ENCODE peak calls at places on chromosomes 3 and 15, in six cellular contexts. Z, W, X, F, Q and O are unnamed samples.

GRCh38 chr15:55357774-55358173 is 38.8 kb downstream of the PIGB start:
- DNase-seq in X (no peak), Q (no peak), F (no peak), Z (peak; percentile 78), W (no peak), O (no peak)

GRCh38 chr3:143134446-143134845 is 14.9 kb downstream of the CHST2 start:
- DNase-seq in W (peak; percentile 18), Q (no peak), X (no peak), Z (no peak), F (no peak), O (no peak)

GRCh38 chr3:128438488-128439072 is 28.1 kb downstream of the DNAJB8 start:
- DNase-seq in Z (no peak), Q (no peak), W (no peak), F (no peak), X (no peak), O (no peak)

GRCh38 chr15:89034305-89034704 is 54.0 kb upstream of the ABHD2 start:
- DNase-seq in F (no peak), X (no peak), Q (no peak), W (no peak), Z (peak; percentile 78), O (no peak)

GRCh38 chr3:120052225-120052624 is 42.0 kb downstream of the GSK3B start:
- DNase-seq in F (no peak), W (no peak), X (no peak), Z (no peak), Q (no peak), O (no peak)

GRCh38 chr3:20023663-20024417 is 11.8 kb upstream of the PP2D1 start:
- DNase-seq in F (no peak), X (no peak), Z (no peak), Q (no peak), W (no peak), O (no peak)

GRCh38 chr15:83651541-83651940 is 2.4 kb upstream of the ADAMTSL3 start:
- DNase-seq in X (no peak), Z (no peak), Q (no peak), W (no peak), F (peak; percentile 14), O (no peak)

GRCh38 chr15:51377038-51377761 is 35.7 kb downstream of the GLDN start:
- DNase-seq in Q (no peak), F (no peak), X (peak; percentile 79), Z (peak; percentile 89), W (no peak), O (no peak)

GRCh38 chr15:69059170-69059943 is 44.9 kb downstream of the NOX5 start:
- DNase-seq in X (peak; percentile 97), F (peak; percentile 96), W (peak; percentile 90), Q (peak; percentile 78), Z (peak; percentile 87), O (peak; percentile 75)

GRCh38 chr3:18124501-18124900 is 300.6 kb downstream of the SATB1 start:
- DNase-seq in W (no peak), F (no peak), X (no peak), Z (peak; percentile 83), Q (no peak), O (no peak)

GRCh38 chr3:40097507-40098117 is 211.9 kb upstream of the EIF1B start:
- DNase-seq in W (no peak), F (peak; percentile 55), Q (no peak), Z (no peak), X (no peak), O (no peak)

GRCh38 chr3:129625071-129625874 is 18.8 kb upstream of the PLXND1 start:
- DNase-seq in F (no peak), W (peak; percentile 22), X (peak; percentile 84), Z (no peak), Q (no peak), O (no peak)

GRCh38 chr3:72193768-72194463 is 409.0 kb upstream of the PROK2 start:
- DNase-seq in Q (no peak), F (no peak), W (no peak), X (no peak), Z (peak; percentile 83), O (no peak)

GRCh38 chr3:71225285-71225684 is 358.2 kb downstream of the FOXP1 start:
- DNase-seq in X (no peak), F (no peak), Z (no peak), W (no peak), Q (no peak), O (no peak)

GRCh38 chr3:12501360-12502020 is 17.2 kb downstream of the TSEN2 start:
- DNase-seq in W (peak; percentile 30), F (no peak), X (no peak), Q (no peak), Z (peak; percentile 92), O (no peak)

GRCh38 chr3:127763337-127763736 is 59.0 kb downstream of the MGLL start:
- DNase-seq in F (no peak), Q (no peak), Z (no peak), W (no peak), X (no peak), O (no peak)

GRCh38 chr3:151976211-151977050 is 103.0 kb downstream of the SUCNR1 start:
- DNase-seq in X (no peak), Q (no peak), Z (peak; percentile 98), W (no peak), F (no peak), O (no peak)

GRCh38 chr3:94269763-94270162 is 206.9 kb downstream of the NSUN3 start:
- DNase-seq in X (no peak), W (no peak), Z (no peak), F (no peak), Q (no peak), O (no peak)

GRCh38 chr3:153614563-153614962 is 452.5 kb downstream of the RAP2B start:
- DNase-seq in Z (peak; percentile 92), Q (no peak), W (no peak), F (no peak), X (no peak), O (no peak)

GRCh38 chr3:177934001-177934891 is 602.0 kb upstream of the KCNMB2 start:
- DNase-seq in X (peak; percentile 89), Z (peak; percentile 71), F (no peak), Q (no peak), W (no peak), O (no peak)

GRCh38 chr3:186784820-186785516 is 1.6 kb downstream of the EIF4A2 start:
- DNase-seq in Q (no peak), X (no peak), W (no peak), Z (no peak), F (no peak), O (no peak)

GRCh38 chr3:10444511-10444910 is 60.9 kb downstream of the ATP2B2 start:
- DNase-seq in Z (no peak), Q (no peak), X (no peak), W (no peak), F (no peak), O (no peak)

GRCh38 chr15:67385971-67386370 is 131.4 kb downstream of the IQCH start:
- DNase-seq in X (no peak), Z (no peak), Q (no peak), W (no peak), F (no peak), O (no peak)
- TF ChIP-seq CTCF in X (no peak), Z (peak; percentile 10), Q (no peak), W (no peak), F (no peak), O (no peak)

DNA sequence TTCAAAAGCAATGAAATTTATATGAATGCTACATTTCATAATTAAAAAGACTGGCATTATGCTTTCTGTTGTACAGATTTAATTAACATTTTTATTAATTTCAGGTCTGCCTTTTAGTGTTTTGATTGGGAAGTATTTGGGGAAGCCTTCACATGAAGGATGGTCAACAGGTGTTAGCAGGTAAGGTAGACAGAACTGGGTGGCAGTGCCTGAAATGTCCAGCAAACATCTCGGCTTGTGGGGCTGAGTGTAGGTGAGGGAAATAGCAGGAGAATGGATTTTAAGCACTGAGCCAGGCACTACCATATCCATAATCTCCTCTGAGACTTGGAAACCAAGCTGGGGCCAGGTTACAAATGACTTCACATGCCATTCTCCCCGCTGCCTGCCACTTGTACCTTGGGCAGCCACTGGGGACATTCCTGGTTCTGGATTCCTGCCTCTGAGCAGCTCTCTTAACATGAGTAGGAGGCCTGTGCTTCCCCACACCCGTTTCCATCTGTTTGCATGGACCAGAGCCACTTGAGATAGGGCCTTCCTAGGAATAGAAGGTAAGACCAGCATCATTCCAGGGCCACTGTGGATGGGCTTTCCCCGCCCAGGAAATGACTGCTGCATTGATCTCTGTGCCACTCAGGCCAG is 125.9 kb upstream of the HES1 start:
- DNase-seq in Z (no peak), X (no peak), Q (no peak), F (no peak), W (no peak), O (no peak)
- TF ChIP-seq CTCF in Z (no peak), X (no peak), Q (no peak), F (no peak), W (no peak), O (peak; percentile 4)

GRCh38 chr3:189868061-189868460 is 236.9 kb downstream of the TP63 start:
- DNase-seq in Z (no peak), Q (no peak), F (no peak), W (no peak), X (no peak), O (no peak)

GRCh38 chr3:189871384-189871783 is 240.2 kb downstream of the TP63 start:
- DNase-seq in Q (no peak), Z (no peak), F (no peak), W (no peak), X (no peak), O (no peak)
- TF ChIP-seq CTCF in Q (no peak), Z (no peak), F (no peak), W (no peak), X (no peak), O (no peak)

GRCh38 chr3:148716657-148717056 is 19.0 kb downstream of the AGTR1 start:
- DNase-seq in Z (no peak), W (no peak), Q (no peak), X (no peak), F (no peak), O (no peak)

GRCh38 chr3:148723591-148723990 is 25.9 kb downstream of the AGTR1 start:
- DNase-seq in W (no peak), X (no peak), Q (no peak), F (no peak), Z (peak; percentile 89), O (no peak)

GRCh38 chr3:148717918-148718317 is 20.2 kb downstream of the AGTR1 start:
- DNase-seq in Z (no peak), X (no peak), Q (no peak), F (no peak), W (no peak), O (no peak)

GRCh38 chr3:148720873-148721272 is 23.2 kb downstream of the AGTR1 start:
- DNase-seq in Z (no peak), X (no peak), F (no peak), Q (no peak), W (no peak), O (no peak)

DNA sequence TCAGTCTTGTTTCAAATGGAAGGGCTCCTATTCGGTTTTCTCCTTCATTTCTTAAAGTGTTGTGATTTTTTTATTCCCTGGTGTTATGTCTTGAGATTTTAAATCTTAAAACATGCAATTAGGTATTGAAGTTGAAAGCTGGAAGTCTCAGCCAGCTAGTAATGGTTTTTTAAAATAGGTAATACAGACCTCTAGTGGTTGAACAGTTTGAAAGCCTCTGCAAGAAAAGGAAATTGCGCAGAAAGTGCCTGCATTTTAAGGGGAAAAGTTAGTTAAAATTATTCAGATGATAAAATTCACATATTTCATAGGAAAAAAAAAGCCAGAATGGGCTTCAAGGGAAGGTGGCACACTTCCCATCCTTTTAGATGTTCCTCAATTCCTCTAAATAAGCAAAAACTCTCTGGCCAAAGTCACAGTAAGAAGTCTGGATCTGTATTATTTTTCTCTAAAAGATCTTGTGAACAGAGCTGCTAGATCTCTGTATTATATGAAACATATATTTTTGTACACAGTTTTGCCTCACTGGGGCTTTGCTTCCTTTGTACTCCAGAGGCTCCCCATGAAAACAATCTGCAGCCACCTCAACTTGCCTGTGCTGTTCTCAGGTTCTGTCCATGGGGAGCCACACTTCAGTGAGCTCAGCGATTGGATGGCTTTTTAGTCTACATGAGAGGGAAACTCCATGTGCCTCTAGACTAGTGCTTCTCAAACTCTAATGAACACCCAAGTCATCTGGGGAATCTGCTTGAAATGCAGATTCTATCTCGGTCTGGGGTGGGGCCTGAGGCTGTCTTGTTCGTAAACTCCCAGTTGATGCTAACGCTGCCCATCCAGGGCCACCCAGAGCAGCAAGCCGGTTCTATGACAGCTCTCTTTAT is 21.5 kb downstream of the AGTR1 start:
- DNase-seq in Z (peak; percentile 37), Q (no peak), W (no peak), F (no peak), X (no peak), O (no peak)
- TF ChIP-seq CTCF in Z (peak; percentile 51), Q (peak; percentile 31), W (peak; percentile 33), F (peak; percentile 53), X (no peak), O (no peak)